ENCODE peak calls at places on chromosomes 2 and 18, in eight cellular contexts. Z is breast epithelium; A is CD8-positive, alpha-beta memory T cell; K is lung; C is iPS DF 6.9; N is cardiac muscle cell; F is naive thymus-derived CD4-positive, alpha-beta T cell; X is Panc1. L is an unnamed sample.
A peak's percentile ranks its signal among the peaks of the same experiment; 100 is the strongest.

GRCh38 chr2:129233751-129234406 is 745.6 kb upstream of the RAB6C start:
- DNase-seq in N (peak; percentile 47), C (no peak), K (no peak), A (no peak), Z (no peak), F (no peak), X (no peak), L (no peak)

GRCh38 chr2:12045864-12046291 is 299.4 kb downstream of the LPIN1 start:
- DNase-seq in Z (no peak), A (no peak), C (no peak), K (no peak), N (no peak), X (no peak), F (no peak), L (no peak)

GRCh38 chr2:238771193-238771592 is 76.7 kb upstream of the TWIST2 start:
- DNase-seq in X (no peak), A (no peak), C (no peak), N (no peak), K (no peak), Z (no peak), F (no peak), L (no peak)

GRCh38 chr18:12908706-12909105 is 24.7 kb upstream of the PTPN2 start:
- DNase-seq in F (no peak), Z (no peak), C (no peak), K (no peak), A (no peak), N (no peak), X (no peak), L (no peak)

GRCh38 chr18:73990241-73990640 is 157.4 kb downstream of the FBXO15 start:
- DNase-seq in F (no peak), K (no peak), A (no peak), N (no peak), C (no peak), Z (no peak), X (no peak), L (no peak)

GRCh38 chr2:134391751-134392160 is 137.9 kb downstream of the MGAT5 start:
- DNase-seq in C (no peak), X (no peak), N (no peak), K (no peak), Z (no peak), F (no peak), A (no peak), L (no peak)

GRCh38 chr2:162113771-162114168 is 38.3 kb downstream of the GCG start:
- DNase-seq in A (no peak), N (no peak), K (no peak), F (no peak), Z (no peak), C (no peak), X (no peak), L (no peak)

GRCh38 chr18:77948571-77948970 is 698.9 kb downstream of the GALR1 start:
- DNase-seq in F (no peak), A (no peak), K (no peak), X (no peak), Z (no peak), C (no peak), N (no peak), L (no peak)

GRCh38 chr2:33274524-33274923 is 201.9 kb upstream of the RASGRP3 start:
- DNase-seq in C (no peak), K (no peak), F (no peak), A (no peak), X (no peak), Z (no peak), N (no peak), L (no peak)

GRCh38 chr2:221455214-221455613 is 116.9 kb downstream of the EPHA4 start:
- DNase-seq in X (no peak), N (no peak), K (no peak), C (no peak), A (no peak), Z (no peak), F (no peak), L (peak; percentile 33)

GRCh38 chr2:16092861-16093638 is 152.7 kb downstream of the MYCN start:
- DNase-seq in N (no peak), A (no peak), F (no peak), X (no peak), Z (no peak), K (no peak), C (no peak), L (no peak)

GRCh38 chr2:45943231-45944044 is 292.0 kb downstream of the PRKCE start:
- DNase-seq in F (no peak), X (no peak), A (no peak), N (no peak), K (no peak), C (no peak), Z (no peak), L (no peak)

GRCh38 chr2:55043841-55044240 is 6.4 kb downstream of the RTN4 start:
- DNase-seq in Z (no peak), K (no peak), F (no peak), C (no peak), A (no peak), X (no peak), N (no peak), L (no peak)

GRCh38 chr2:55035716-55036115 is 14.5 kb downstream of the RTN4 start:
- DNase-seq in Z (no peak), C (no peak), X (no peak), F (no peak), A (no peak), K (no peak), N (no peak), L (no peak)

GRCh38 chr2:55033921-55034320 is 16.3 kb downstream of the RTN4 start:
- DNase-seq in C (no peak), A (no peak), N (no peak), F (no peak), K (no peak), Z (no peak), X (no peak), L (no peak)

GRCh38 chr2:55033076-55033742 is 17.0 kb downstream of the RTN4 start:
- DNase-seq in C (no peak), F (peak; percentile 40), N (no peak), X (no peak), K (no peak), A (no peak), Z (no peak), L (no peak)

DNA sequence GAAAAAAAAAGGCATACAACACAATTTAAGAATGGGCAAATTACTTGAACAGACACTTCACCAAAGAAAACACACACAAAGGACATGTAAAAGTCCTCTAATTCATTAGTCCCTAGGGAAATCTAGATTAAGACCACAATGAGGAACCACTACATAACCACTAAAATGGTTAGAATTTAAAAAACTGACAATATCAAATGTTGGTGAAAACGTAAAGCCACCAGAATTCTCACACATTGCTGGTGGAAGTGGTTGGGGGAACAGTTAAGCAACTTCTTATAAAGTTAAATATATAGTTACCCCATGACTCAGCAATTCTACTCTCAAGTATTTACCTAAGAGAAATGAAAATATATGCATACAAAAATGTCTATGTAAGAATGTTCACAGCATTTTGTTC is 11.8 kb downstream of the RTN4 start:
- DNase-seq in C (no peak), N (no peak), K (no peak), A (no peak), F (no peak), Z (no peak), X (no peak), L (no peak)
- H3K9me3 ChIP-seq in C (no peaks in the 10 kb centered on the region), N (no peaks in the 10 kb centered on the region), K (no peaks in the 10 kb centered on the region), A (no peaks in the 10 kb centered on the region), F (no peaks in the 10 kb centered on the region), Z (peaks cover 6% of the 10 kb centered on the region), X (peaks cover 3% of the 10 kb centered on the region), L (peaks cover 2% of the 10 kb centered on the region)

GRCh38 chr2:145597011-145597410 is 1077.1 kb upstream of the ZEB2 start:
- DNase-seq in X (no peak), A (no peak), Z (no peak), K (no peak), F (no peak), N (no peak), C (no peak), L (no peak)

GRCh38 chr2:145593280-145593679 is 1073.4 kb upstream of the ZEB2 start:
- DNase-seq in A (no peak), C (no peak), N (no peak), Z (no peak), X (no peak), K (no peak), F (no peak), L (no peak)

GRCh38 chr2:145597809-145598208 is 1077.9 kb upstream of the ZEB2 start:
- DNase-seq in F (no peak), C (no peak), K (no peak), X (no peak), N (no peak), A (no peak), Z (no peak), L (no peak)

GRCh38 chr2:145593991-145594702 is 1074.2 kb upstream of the ZEB2 start:
- DNase-seq in N (peak; percentile 10), X (no peak), Z (no peak), A (no peak), C (no peak), F (no peak), K (no peak), L (no peak)

DNA sequence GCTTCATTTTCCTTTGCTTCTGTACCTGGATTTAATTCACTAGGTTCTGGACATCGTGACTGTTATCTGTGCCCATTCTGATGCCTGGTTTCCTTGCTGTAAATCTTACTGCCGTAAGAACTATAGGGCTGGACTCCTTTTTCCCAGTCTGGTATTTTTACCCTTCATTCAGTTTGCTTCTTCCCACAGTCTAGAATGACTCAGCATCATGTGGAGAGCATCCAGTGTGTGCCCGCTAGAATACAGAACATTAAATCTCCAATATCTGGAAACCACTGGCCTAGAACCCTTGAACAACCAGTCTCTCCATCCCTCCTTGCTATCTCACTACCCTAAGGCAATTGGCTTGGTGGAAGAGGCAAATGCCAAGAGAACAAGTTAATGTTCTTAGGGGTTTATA is 1075.4 kb upstream of the ZEB2 start:
- DNase-seq in K (no peak), F (no peak), N (no peak), A (no peak), Z (no peak), C (no peak), X (no peak), L (no peak)
- H3K9me3 ChIP-seq in K (no peaks in the 10 kb centered on the region), F (no peaks in the 10 kb centered on the region), N (no peaks in the 10 kb centered on the region), A (no peaks in the 10 kb centered on the region), Z (no peaks in the 10 kb centered on the region), C (no peaks in the 10 kb centered on the region), X (no peaks in the 10 kb centered on the region), L (no peaks in the 10 kb centered on the region)

DNA sequence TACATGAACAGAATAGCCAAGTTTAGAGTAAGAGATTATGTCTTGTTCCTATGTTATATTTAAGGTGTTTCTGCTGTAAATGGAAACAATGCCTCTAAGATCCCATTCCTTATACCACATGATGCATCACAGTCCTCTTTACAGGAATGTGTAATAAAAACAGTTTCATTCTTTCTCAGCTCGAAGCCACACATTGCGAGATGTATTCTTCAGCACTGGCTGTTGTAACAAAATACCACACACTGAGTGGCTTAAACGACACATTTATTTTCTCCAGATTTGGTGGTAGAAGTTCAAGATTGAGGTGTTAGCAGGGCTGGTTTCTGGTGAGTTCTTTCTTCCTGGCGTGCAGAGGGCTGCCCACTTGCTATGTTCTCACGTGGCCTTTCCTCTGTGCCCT is 246.2 kb downstream of the SOCS6 start:
- DNase-seq in A (no peak), X (no peak), F (no peak), Z (no peak), K (no peak), C (no peak), N (no peak), L (no peak)
- H3K9me3 ChIP-seq in A (no peaks in the 10 kb centered on the region), X (no peaks in the 10 kb centered on the region), F (no peaks in the 10 kb centered on the region), Z (no peaks in the 10 kb centered on the region), K (peaks cover 2% of the 10 kb centered on the region), C (no peaks in the 10 kb centered on the region), N (no peaks in the 10 kb centered on the region), L (no peaks in the 10 kb centered on the region)

DNA sequence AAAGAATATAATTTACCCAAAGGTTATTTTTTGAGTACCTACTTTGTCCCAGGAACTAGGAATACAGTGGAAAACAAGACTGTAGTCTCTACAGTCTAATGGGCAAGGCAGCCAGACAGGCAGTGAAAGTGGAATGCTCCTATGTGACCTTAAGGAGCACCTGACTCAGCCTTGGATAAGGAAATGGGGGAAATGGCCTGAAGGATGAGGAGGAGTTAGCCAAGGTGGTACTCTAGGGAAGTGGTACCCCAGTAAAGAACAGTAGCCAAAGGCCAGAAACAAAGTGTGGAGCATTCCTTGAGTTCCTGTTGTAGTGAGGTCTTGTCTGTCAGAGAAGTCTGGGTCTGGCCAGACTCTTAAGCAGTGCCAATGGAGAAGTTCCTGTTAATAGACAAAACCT is 6.0 kb downstream of the ZNF397 start:
- DNase-seq in A (no peak), F (no peak), C (no peak), X (no peak), K (no peak), N (no peak), Z (no peak), L (no peak)
- H3K9me3 ChIP-seq in A (no peaks in the 10 kb centered on the region), F (no peaks in the 10 kb centered on the region), C (no peaks in the 10 kb centered on the region), X (peaks cover 55% of the 10 kb centered on the region), K (peaks cover 2% of the 10 kb centered on the region), N (no peaks in the 10 kb centered on the region), Z (no peaks in the 10 kb centered on the region), L (no peaks in the 10 kb centered on the region)

L was measured in HAP-1.